ENCODE peak calls at places on chromosomes 3 and 15, in seven cellular contexts. C is mammary epithelial cell, D is fibroblast of lung, S is SK-N-SH, E is OCI-LY7, H is GM23338, W is HCT116. U is an unnamed sample.

GRCh38 chr3:99242271-99242670 is 340.8 kb upstream of the DCBLD2 start:
- DNase-seq in C (peak), D (peak), S (no peak), E (no peak), H (no peak), W (no peak), U (no peak)

GRCh38 chr3:33681667-33682066 is 36.4 kb downstream of the CLASP2 start:
- DNase-seq in C (peak), D (no peak), S (no peak), E (no peak), H (peak), W (no peak), U (no peak)

GRCh38 chr15:72968531-72968922 is 83.7 kb upstream of the NEO1 start:
- DNase-seq in C (no peak), D (no peak), S (no peak), E (no peak), H (no peak), W (no peak), U (peak)

GRCh38 chr15:101156509-101157159 is 95.2 kb downstream of the CHSY1 start:
- DNase-seq in C (no peak), D (peak), S (no peak), E (peak), H (no peak), W (no peak), U (no peak)

GRCh38 chr3:84806958-84807357 is 151.8 kb upstream of the CADM2 start:
- DNase-seq in C (no peak), D (no peak), S (no peak), E (no peak), H (no peak), W (no peak), U (no peak)

GRCh38 chr15:75573001-75573400 is 6.1 kb downstream of the PTPN9 start:
- DNase-seq in C (no peak), D (peak), S (no peak), E (no peak), H (no peak), W (no peak), U (peak)

GRCh38 chr15:39181348-39181747 is 399.5 kb upstream of the THBS1 start:
- DNase-seq in C (no peak), D (no peak), S (no peak), E (no peak), H (no peak), W (no peak), U (no peak)

GRCh38 chr3:169759256-169759655 is 5.6 kb downstream of the TERC start:
- DNase-seq in C (peak), D (peak), S (no peak), E (peak), H (no peak), W (no peak), U (no peak)

GRCh38 chr3:39707314-39707909 is 102.0 kb upstream of the MYRIP start:
- DNase-seq in C (no peak), D (peak), S (peak), E (peak), H (peak), W (peak), U (peak)

GRCh38 chr3:36730965-36731364 is 33.4 kb downstream of the DCLK3 start:
- DNase-seq in C (no peak), D (no peak), S (no peak), E (no peak), H (no peak), W (no peak), U (peak)

GRCh38 chr15:100220058-100220728 is 121.6 kb downstream of the ADAMTS17 start:
- DNase-seq in C (no peak), D (no peak), S (no peak), E (no peak), H (peak), W (no peak), U (no peak)

GRCh38 chr3:24678441-24678865 is 183.8 kb upstream of the THRB start:
- DNase-seq in C (peak), D (peak), S (no peak), E (no peak), H (no peak), W (no peak), U (peak)

DNA sequence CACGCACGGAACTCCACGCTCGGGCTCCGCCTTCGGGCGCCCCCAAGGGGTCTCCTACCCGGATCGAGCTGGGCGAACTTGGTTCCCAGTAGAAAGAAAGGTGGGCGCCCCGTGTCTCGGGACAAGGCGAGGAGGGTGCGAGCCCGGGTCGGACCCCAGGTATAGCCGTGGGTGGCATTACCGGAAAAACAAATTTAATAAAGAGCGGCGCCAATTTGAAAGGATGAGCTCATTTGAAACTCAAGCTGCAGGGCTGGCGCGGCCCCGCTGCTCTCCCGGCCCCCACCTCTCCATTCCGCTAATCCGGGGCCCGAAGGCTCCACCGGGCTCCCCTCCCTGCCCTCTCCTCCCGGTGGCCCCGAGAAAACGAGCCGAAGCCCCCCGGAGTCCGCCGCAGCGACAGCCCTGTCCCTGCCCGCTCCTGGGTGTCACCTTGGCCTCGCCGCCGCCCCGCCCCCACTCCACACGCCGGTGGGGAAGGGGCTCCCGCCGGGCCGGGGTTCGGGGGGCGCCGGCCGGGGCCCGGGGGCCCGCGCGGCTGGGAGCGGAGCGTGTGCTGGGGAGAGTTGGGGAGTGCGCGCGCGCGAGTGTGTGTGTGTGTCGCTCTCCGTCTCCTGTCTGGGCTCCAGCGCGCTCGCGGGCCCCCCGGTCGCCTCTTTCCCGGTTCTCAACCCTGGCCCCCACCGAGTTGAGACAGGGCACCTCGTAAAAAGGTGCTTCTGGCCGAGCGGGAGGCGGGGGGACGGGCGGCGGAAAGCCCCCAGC is 1.4 kb downstream of the IGF2BP2 start:
- DNase-seq in C (peak), D (peak), S (peak), E (no peak), H (peak), W (no peak), U (peak)
- H3K4me2 ChIP-seq in C (peak), D (peak), S (peak), E (peak), H (peak), W (peak), U (peak)

DNA sequence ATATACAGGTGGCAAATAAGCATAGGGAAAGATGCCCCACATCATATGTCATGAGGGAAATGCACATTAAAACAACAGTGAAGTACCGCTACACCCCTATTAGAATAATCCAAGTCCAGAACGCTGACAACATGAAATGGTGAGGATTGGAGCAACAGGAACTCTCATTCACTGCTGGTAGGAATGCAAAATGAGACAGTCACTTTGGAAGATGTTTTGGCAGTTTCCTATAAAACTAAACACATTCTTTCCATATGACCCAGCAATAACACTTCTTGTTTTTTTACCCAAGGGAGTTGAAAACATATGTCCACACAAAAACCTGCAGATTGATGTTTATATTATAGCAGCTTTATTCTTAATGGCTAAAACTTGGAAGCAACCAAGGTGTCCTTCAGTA is 116.4 kb upstream of the TOPAZ1 start:
- DNase-seq in C (no peak), D (no peak), S (no peak), E (no peak), H (no peak), W (no peak), U (no peak)
- TF ChIP-seq CTCF in C (no peak), D (no peak), S (no peak), E (no peak), H (no peak), W (no peak), U (no peak)

DNA sequence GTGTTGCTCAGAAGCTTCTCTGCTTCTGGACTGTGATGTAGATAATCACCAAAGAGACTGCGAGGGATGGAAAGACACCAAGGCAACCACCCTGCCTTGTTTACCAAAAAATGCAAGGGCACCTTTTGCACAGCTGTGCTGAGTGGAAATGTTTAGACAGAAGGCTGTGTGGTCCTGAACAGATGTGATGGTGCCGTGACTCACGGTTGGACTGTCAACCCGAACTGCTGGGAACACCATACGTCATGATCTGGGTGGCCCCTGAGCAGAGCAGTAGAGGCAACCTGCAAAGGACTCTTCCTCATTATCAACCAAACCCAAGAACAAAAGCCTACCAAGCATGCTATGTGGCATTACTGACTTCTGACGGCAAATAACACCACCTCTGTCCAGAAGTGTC is 61.3 kb upstream of the LPP start:
- DNase-seq in C (no peak), D (no peak), S (no peak), E (peak), H (no peak), W (no peak), U (no peak)
- H3K4me2 ChIP-seq in C (no peak), D (no peak), S (no peak), E (peak), H (no peak), W (no peak), U (no peak)

GRCh38 chr15:90895571-90896117 is 7.5 kb upstream of the MAN2A2 start:
- DNase-seq in C (no peak), D (no peak), S (peak), E (no peak), H (peak), W (no peak), U (no peak)
- TF ChIP-seq CTCF in C (no peak), D (no peak), S (peak), E (peak), H (peak), W (peak), U (no peak)

GRCh38 chr15:33016405-33017024 is 178.0 kb downstream of the FMN1 start:
- DNase-seq in C (no peak), D (no peak), S (no peak), E (no peak), H (no peak), W (no peak), U (no peak)

GRCh38 chr15:33009603-33010002 is 184.9 kb downstream of the FMN1 start:
- DNase-seq in C (no peak), D (no peak), S (no peak), E (no peak), H (no peak), W (no peak), U (no peak)

GRCh38 chr15:33009026-33009425 is 185.5 kb downstream of the FMN1 start:
- DNase-seq in C (no peak), D (no peak), S (no peak), E (no peak), H (no peak), W (no peak), U (no peak)

GRCh38 chr15:33011976-33012375 is 182.5 kb downstream of the FMN1 start:
- DNase-seq in C (no peak), D (no peak), S (no peak), E (no peak), H (no peak), W (no peak), U (no peak)

GRCh38 chr15:33013827-33014445 is 180.6 kb downstream of the FMN1 start:
- DNase-seq in C (peak), D (peak), S (no peak), E (no peak), H (no peak), W (peak), U (no peak)
- H3K4me2 ChIP-seq in C (peak), D (no peak), S (peak), E (no peak), H (no peak), W (peak), U (no peak)

DNA sequence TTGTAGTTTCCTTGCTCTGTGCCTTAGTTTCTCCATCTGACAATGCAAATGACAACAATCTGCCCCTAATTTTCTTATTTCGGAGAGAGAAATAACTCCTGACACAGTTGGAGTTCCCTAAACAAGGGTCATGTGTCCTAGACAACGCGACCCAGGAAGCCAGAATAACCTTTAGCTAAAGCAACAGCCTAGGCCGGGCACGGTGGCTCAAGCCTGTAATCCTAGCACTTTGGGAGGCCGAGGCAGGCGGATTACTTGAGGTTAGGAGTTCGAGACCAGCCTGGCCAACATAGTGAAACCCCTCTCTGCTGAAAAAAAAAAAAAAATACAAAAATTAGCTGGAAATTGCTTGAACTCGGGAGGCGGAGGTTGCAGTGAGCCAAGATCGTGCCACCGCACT is 49.9 kb downstream of the MCF2L2 start:
- DNase-seq in C (no peak), D (no peak), S (no peak), E (no peak), H (no peak), W (no peak), U (no peak)
- TF ChIP-seq CTCF in C (no peak), D (no peak), S (no peak), E (no peak), H (no peak), W (no peak), U (no peak)

GRCh38 chr3:131353946-131354345 is 27.6 kb upstream of the NUDT16 start:
- DNase-seq in C (no peak), D (no peak), S (no peak), E (no peak), H (no peak), W (no peak), U (no peak)

GRCh38 chr3:131360191-131360590 is 21.4 kb upstream of the NUDT16 start:
- DNase-seq in C (no peak), D (no peak), S (no peak), E (no peak), H (no peak), W (no peak), U (no peak)

GRCh38 chr3:131356006-131356405 is 25.6 kb upstream of the NUDT16 start:
- DNase-seq in C (peak), D (no peak), S (no peak), E (no peak), H (no peak), W (no peak), U (no peak)

GRCh38 chr3:131353016-131353877 is 28.3 kb upstream of the NUDT16 start:
- DNase-seq in C (no peak), D (no peak), S (no peak), E (peak), H (no peak), W (no peak), U (no peak)

GRCh38 chr3:131357275-131357674 is 24.3 kb upstream of the NUDT16 start:
- DNase-seq in C (no peak), D (no peak), S (no peak), E (no peak), H (no peak), W (no peak), U (no peak)
- H3K4me2 ChIP-seq in C (no peak), D (no peak), S (no peak), E (no peak), H (no peak), W (no peak), U (no peak)

U was measured in hepatocyte.